ENCODE peak calls at places on chromosomes 12 and 14, in seven cellular contexts. Q is trophoblast cell, V is mesenchymal stem cell, H is IMR-90, R is H9, W is mesendoderm, U is H1. N is an unnamed sample.

GRCh38 chr12:94618995-94619695 is 31.2 kb downstream of the TMCC3 start:
- DNase-seq in Q (peak), V (peak), H (peak), R (no peak), W (no peak), U (no peak), N (no peak)

GRCh38 chr14:90188588-90188987 is 67.8 kb upstream of the PSMC1 start:
- DNase-seq in Q (no peak), V (no peak), H (no peak), R (no peak), W (no peak), U (no peak), N (no peak)

GRCh38 chr12:112750971-112751370 is 40.6 kb upstream of the RPH3A start:
- DNase-seq in Q (no peak), V (no peak), H (peak), R (no peak), W (no peak), U (no peak), N (no peak)

GRCh38 chr14:75570797-75571196 is 7.6 kb upstream of the FLVCR2 start:
- DNase-seq in Q (no peak), V (no peak), H (no peak), R (no peak), W (no peak), U (no peak), N (no peak)

GRCh38 chr12:129195081-129195480 is 341.8 kb downstream of the GLT1D1 start:
- DNase-seq in Q (no peak), V (no peak), H (no peak), R (peak), W (peak), U (no peak), N (no peak)

GRCh38 chr12:89618113-89618862 is 90.3 kb downstream of the ATP2B1 start:
- DNase-seq in Q (no peak), V (peak), H (no peak), R (no peak), W (no peak), U (no peak), N (no peak)

GRCh38 chr12:13169255-13169654 is 27.3 kb upstream of the EMP1 start:
- DNase-seq in Q (no peak), V (no peak), H (no peak), R (no peak), W (no peak), U (no peak), N (no peak)

GRCh38 chr14:20632831-20633771 is 8.4 kb downstream of the OR6S1 start:
- DNase-seq in Q (peak), V (peak), H (peak), R (peak), W (peak), U (peak), N (peak)

GRCh38 chr12:6954754-6955461 is 3.8 kb downstream of the PTPN6 start:
- DNase-seq in Q (no peak), V (no peak), H (no peak), R (no peak), W (no peak), U (no peak), N (no peak)

GRCh38 chr14:49865431-49865859 is 12.9 kb upstream of the NEMF start:
- DNase-seq in Q (peak), V (peak), H (peak), R (peak), W (peak), U (peak), N (peak)

GRCh38 chr12:9363145-9363544 is 154.9 kb upstream of the PZP start:
- DNase-seq in Q (no peak), V (no peak), H (no peak), R (peak), W (peak), U (no peak), N (no peak)

GRCh38 chr14:95519699-95520098 is 3.2 kb upstream of the SYNE3 start:
- DNase-seq in Q (no peak), V (peak), H (peak), R (no peak), W (no peak), U (no peak), N (no peak)

GRCh38 chr14:69042309-69043006 is 63.4 kb upstream of the ACTN1 start:
- DNase-seq in Q (no peak), V (peak), H (no peak), R (no peak), W (no peak), U (no peak), N (no peak)

GRCh38 chr14:71373773-71374172 is 466.5 kb downstream of the PCNX1 start:
- DNase-seq in Q (no peak), V (no peak), H (no peak), R (no peak), W (no peak), U (no peak), N (no peak)

GRCh38 chr14:85590784-85591183 is 60.8 kb downstream of the FLRT2 start:
- DNase-seq in Q (no peak), V (no peak), H (peak), R (no peak), W (no peak), U (no peak), N (no peak)

GRCh38 chr12:61993734-61994345 is 266.4 kb upstream of the USP15 start:
- DNase-seq in Q (peak), V (peak), H (peak), R (no peak), W (peak), U (no peak), N (peak)

GRCh38 chr14:36773558-36773957 is 111.9 kb downstream of the PAX9 start:
- DNase-seq in Q (no peak), V (peak), H (peak), R (no peak), W (peak), U (no peak), N (no peak)

GRCh38 chr14:40368314-40368713 is 936.1 kb upstream of the FBXO33 start:
- DNase-seq in Q (no peak), V (no peak), H (no peak), R (no peak), W (no peak), U (no peak), N (no peak)

GRCh38 chr12:51512438-51512837 is 78.6 kb upstream of the SCN8A start:
- DNase-seq in Q (no peak), V (no peak), H (no peak), R (no peak), W (no peak), U (no peak), N (no peak)

GRCh38 chr12:50017047-50017446 is 8.2 kb downstream of the RACGAP1 start:
- DNase-seq in Q (no peak), V (peak), H (peak), R (no peak), W (no peak), U (no peak), N (no peak)

GRCh38 chr14:46140445-46140844 is 511.1 kb downstream of the RPL10L start:
- DNase-seq in Q (no peak), V (no peak), H (no peak), R (no peak), W (no peak), U (no peak), N (no peak)

GRCh38 chr12:54680374-54680773 is 32.2 kb upstream of the DCD start:
- DNase-seq in Q (peak), V (peak), H (peak), R (peak), W (peak), U (peak), N (no peak)

GRCh38 chr12:68761901-68762630 is 16.1 kb downstream of the SLC35E3 start:
- DNase-seq in Q (no peak), V (no peak), H (no peak), R (no peak), W (no peak), U (no peak), N (no peak)

GRCh38 chr12:77603923-77604322 is 226.8 kb upstream of the NAV3 start:
- DNase-seq in Q (no peak), V (no peak), H (no peak), R (no peak), W (no peak), U (no peak), N (no peak)

GRCh38 chr12:539540-540310 is 80.0 kb downstream of the B4GALNT3 start:
- DNase-seq in Q (no peak), V (no peak), H (no peak), R (no peak), W (no peak), U (no peak), N (no peak)

GRCh38 chr12:22709292-22709691 is 84.3 kb downstream of the ETNK1 start:
- DNase-seq in Q (no peak), V (peak), H (no peak), R (no peak), W (peak), U (no peak), N (peak)

GRCh38 chr14:88790501-88791251 is 2.1 kb downstream of the EML5 start:
- DNase-seq in Q (no peak), V (no peak), H (no peak), R (no peak), W (no peak), U (no peak), N (no peak)

GRCh38 chr14:69713976-69714716 is 52.8 kb upstream of the SRSF5 start:
- DNase-seq in Q (no peak), V (no peak), H (no peak), R (no peak), W (no peak), U (no peak), N (no peak)

GRCh38 chr14:52067873-52068740 is 752 bp downstream of the NID2 start:
- DNase-seq in Q (no peak), V (peak), H (peak), R (peak), W (peak), U (peak), N (peak)

GRCh38 chr12:117662220-117662619 is 300.8 kb upstream of the NOS1 start:
- DNase-seq in Q (no peak), V (no peak), H (no peak), R (no peak), W (no peak), U (no peak), N (no peak)

GRCh38 chr12:117664169-117664568 is 302.7 kb upstream of the NOS1 start:
- DNase-seq in Q (no peak), V (no peak), H (no peak), R (no peak), W (no peak), U (no peak), N (no peak)

GRCh38 chr12:117658226-117658625 is 296.8 kb upstream of the NOS1 start:
- DNase-seq in Q (no peak), V (no peak), H (no peak), R (no peak), W (peak), U (no peak), N (no peak)

GRCh38 chr12:117662620-117663395 is 301.4 kb upstream of the NOS1 start:
- DNase-seq in Q (no peak), V (no peak), H (no peak), R (no peak), W (no peak), U (no peak), N (no peak)

DNA sequence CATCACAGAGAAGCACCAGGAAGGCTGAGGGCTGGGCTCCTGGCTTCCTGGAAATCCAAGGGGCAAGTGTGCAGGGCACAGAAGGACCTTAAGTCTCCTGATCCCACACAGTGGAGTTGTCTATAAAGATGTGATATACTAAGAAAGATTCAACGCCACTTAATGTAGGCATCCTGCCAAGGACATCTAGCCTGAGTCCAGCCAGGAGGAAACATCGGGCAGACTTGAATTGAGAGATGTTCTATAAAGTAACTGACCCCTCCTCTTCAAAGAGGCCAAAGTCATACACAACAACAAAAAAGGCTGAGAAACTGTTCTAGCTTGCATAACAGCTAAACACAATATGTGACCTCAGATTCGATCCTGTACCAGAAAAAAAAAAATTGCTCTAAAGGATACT is 299.5 kb upstream of the NOS1 start:
- DNase-seq in Q (no peak), V (no peak), H (no peak), R (no peak), W (no peak), U (no peak), N (no peak)
- H2BK120ac ChIP-seq in Q (no peak), V (no peak), H (no peak), R (no peak), W (no peak), U (no peak), N (no peak)

GRCh38 chr12:106147956-106148355 is 9.2 kb upstream of the NUAK1 start:
- DNase-seq in Q (no peak), V (no peak), H (no peak), R (peak), W (no peak), U (no peak), N (no peak)

GRCh38 chr12:106142591-106143261 is 4.0 kb upstream of the NUAK1 start:
- DNase-seq in Q (peak), V (no peak), H (no peak), R (no peak), W (no peak), U (no peak), N (no peak)

GRCh38 chr12:106146987-106147386 is 8.2 kb upstream of the NUAK1 start:
- DNase-seq in Q (no peak), V (no peak), H (no peak), R (no peak), W (no peak), U (no peak), N (no peak)

GRCh38 chr12:106145539-106146447 is 7.0 kb upstream of the NUAK1 start:
- DNase-seq in Q (no peak), V (no peak), H (no peak), R (peak), W (peak), U (no peak), N (no peak)

DNA sequence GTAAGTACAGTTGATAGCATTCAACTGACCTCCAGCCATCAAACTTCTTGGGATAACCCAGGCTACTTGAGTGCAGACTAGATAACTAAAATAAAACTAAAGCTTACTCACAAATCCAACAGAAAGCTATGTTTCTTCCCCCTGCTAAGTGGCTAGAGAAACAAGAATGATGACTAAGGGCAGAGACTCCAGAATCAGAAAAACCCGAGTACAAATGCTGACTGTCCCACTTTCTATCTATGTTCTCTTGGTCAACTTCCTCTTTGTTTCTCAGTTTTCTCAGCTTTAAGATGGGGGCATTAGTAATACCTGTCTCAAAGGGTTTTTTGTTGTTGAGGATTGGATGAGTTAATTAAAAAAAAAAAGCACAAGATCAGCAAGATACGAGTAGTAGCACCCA is 6.1 kb upstream of the NUAK1 start:
- DNase-seq in Q (no peak), V (peak), H (peak), R (no peak), W (no peak), U (no peak), N (no peak)
- H3K27ac ChIP-seq in Q (no peak), V (no peak), H (no peak), R (no peak), W (no peak), U (no peak), N (no peak)

DNA sequence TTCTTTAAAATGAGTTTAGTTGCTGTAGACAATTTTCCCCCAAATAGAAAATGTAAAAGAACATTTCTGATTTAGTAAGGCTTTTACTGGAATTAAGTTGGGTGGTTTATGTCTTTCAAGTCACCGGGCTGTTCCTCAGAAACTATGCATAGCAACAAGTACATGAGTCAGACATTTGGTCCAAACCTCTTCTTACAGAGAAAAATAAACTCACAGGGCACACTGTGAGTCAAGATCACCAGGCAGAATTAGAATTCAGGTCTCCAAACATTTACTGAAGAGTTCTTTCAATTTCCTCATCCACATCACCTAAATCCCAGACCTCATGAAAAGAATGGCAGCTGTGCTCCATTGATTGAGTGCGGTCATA is 476.1 kb upstream of the SOX5 start:
- DNase-seq in Q (no peak), V (peak), H (peak), R (no peak), W (no peak), U (no peak), N (no peak)
- H2BK120ac ChIP-seq in Q (no peak), V (no peak), H (peak), R (no peak), W (no peak), U (no peak), N (no peak)

DNA sequence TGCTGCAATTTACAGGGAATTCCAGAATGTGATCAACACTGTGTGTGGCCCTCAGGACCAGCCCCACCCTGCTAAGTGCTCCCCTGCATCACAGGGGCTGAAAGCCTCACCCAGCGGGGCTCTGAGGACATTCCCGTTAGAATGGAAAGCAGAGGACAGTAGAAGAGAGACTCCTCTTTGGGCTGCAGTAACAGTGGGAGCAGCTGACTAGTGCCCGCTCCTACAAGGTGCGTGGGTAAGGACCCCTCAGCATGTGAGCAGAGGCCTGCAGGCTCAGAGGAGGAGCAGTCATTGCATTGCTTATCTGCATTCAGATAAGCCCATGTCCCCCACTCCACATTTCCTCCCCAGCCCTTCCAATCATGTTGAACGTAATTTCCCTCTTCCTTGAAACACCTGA is 120.1 kb downstream of the ITPR2 start:
- DNase-seq in Q (no peak), V (no peak), H (no peak), R (no peak), W (peak), U (no peak), N (no peak)
- H3K27ac ChIP-seq in Q (no peak), V (no peak), H (no peak), R (no peak), W (no peak), U (no peak), N (no peak)

GRCh38 chr14:94136575-94137331 is 7.3 kb upstream of the IFI27L2 start:
- DNase-seq in Q (peak), V (peak), H (peak), R (peak), W (peak), U (peak), N (peak)
- H2BK120ac ChIP-seq in Q (no peak), V (no peak), H (no peak), R (no peak), W (no peak), U (no peak), N (no peak)

GRCh38 chr12:121128908-121129704 is 3.6 kb upstream of the P2RX7 start:
- DNase-seq in Q (no peak), V (peak), H (peak), R (peak), W (peak), U (peak), N (no peak)
- H3K27ac ChIP-seq in Q (no peak), V (no peak), H (no peak), R (no peak), W (no peak), U (no peak), N (no peak)

GRCh38 chr12:101892794-101893193 is 15.4 kb downstream of the DRAM1 start:
- DNase-seq in Q (no peak), V (no peak), H (no peak), R (no peak), W (no peak), U (no peak), N (no peak)
- H2BK120ac ChIP-seq in Q (no peak), V (no peak), H (peak), R (no peak), W (no peak), U (no peak), N (no peak)

GRCh38 chr12:65280306-65280705 is 1.8 kb downstream of the MSRB3 start:
- DNase-seq in Q (no peak), V (peak), H (peak), R (no peak), W (no peak), U (no peak), N (no peak)
- H3K27ac ChIP-seq in Q (no peak), V (no peak), H (no peak), R (no peak), W (no peak), U (no peak), N (no peak)